ENCODE peak calls at places on chromosomes 3 and 15, in seven cellular contexts. G is CD4-positive, CD25-positive, alpha-beta regulatory T cell; F is heart right ventricle; W is heart left ventricle; P is sigmoid colon; B is effector memory CD4-positive, alpha-beta T cell; E is right cardiac atrium. K is an unnamed sample.

GRCh38 chr3:15331606-15332404 is 581 bp downstream of the SH3BP5 start:
- DNase-seq in G (peak; percentile 24), F (no peak), W (peak; percentile 27), P (peak; percentile 84), B (no peak), E (peak; percentile 77), K (peak; percentile 34)

GRCh38 chr15:74179983-74180688 is 6.6 kb downstream of the ISLR start:
- DNase-seq in G (no peak), F (peak; percentile 48), W (peak; percentile 47), P (peak; percentile 76), B (no peak), E (peak; percentile 76), K (no peak)

GRCh38 chr15:93200448-93201226 is 111.6 kb upstream of the RGMA start:
- DNase-seq in G (no peak), F (no peak), W (no peak), P (peak; percentile 68), B (no peak), E (no peak), K (no peak)

GRCh38 chr3:10333359-10333670 is 12.4 kb upstream of the SEC13 start:
- DNase-seq in G (no peak), F (no peak), W (no peak), P (no peak), B (no peak), E (no peak), K (no peak)

GRCh38 chr15:91516866-91517265 is 336.6 kb upstream of the SLCO3A1 start:
- DNase-seq in G (no peak), F (no peak), W (no peak), P (no peak), B (no peak), E (no peak), K (no peak)

GRCh38 chr3:52682016-52682415 is 3.7 kb downstream of the PBRM1 start:
- DNase-seq in G (no peak), F (peak; percentile 19), W (no peak), P (no peak), B (no peak), E (no peak), K (no peak)

GRCh38 chr3:39250116-39250747 is 29.6 kb downstream of the CX3CR1 start:
- DNase-seq in G (no peak), F (no peak), W (no peak), P (no peak), B (no peak), E (no peak), K (no peak)

GRCh38 chr3:10553586-10554235 is 48.3 kb upstream of the ATP2B2 start:
- DNase-seq in G (no peak), F (no peak), W (no peak), P (peak; percentile 38), B (no peak), E (no peak), K (no peak)

GRCh38 chr15:75662823-75663519 is 15.3 kb downstream of the SNX33 start:
- DNase-seq in G (no peak), F (no peak), W (no peak), P (no peak), B (no peak), E (no peak), K (no peak)

GRCh38 chr3:106349191-106349881 is 480.5 kb upstream of the CBLB start:
- DNase-seq in G (no peak), F (no peak), W (no peak), P (no peak), B (no peak), E (no peak), K (no peak)

DNA sequence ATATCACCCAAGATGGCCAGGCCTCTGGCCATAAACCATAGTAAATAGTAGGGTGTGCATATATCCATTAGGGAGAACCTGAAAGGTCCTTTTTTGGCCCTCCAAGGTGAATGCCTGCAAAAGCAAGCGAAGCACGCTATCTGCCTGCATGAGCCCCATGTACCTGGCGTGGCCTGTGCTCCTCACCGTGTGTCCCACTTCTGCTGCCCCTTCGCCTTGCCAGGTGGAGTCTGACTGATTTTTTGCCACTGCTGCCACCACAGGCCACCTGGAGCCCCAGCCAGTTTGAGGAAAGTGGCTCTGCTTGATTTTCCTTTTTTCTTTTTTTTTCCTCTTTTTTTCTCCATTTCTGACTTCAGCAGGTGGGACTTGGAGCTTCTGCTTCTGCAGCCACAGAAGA is 139.7 kb downstream of the SNRPN start:
- DNase-seq in G (no peak), F (no peak), W (no peak), P (no peak), B (no peak), E (no peak), K (no peak)
- H3K9me3 ChIP-seq in G (peaks cover 87% of the 10 kb centered on the region), F (peaks cover 100% of the 10 kb centered on the region), W (peaks cover 74% of the 10 kb centered on the region), P (peaks cover 55% of the 10 kb centered on the region), B (peaks cover 33% of the 10 kb centered on the region), E (peaks cover 21% of the 10 kb centered on the region), K (peaks cover 31% of the 10 kb centered on the region)

DNA sequence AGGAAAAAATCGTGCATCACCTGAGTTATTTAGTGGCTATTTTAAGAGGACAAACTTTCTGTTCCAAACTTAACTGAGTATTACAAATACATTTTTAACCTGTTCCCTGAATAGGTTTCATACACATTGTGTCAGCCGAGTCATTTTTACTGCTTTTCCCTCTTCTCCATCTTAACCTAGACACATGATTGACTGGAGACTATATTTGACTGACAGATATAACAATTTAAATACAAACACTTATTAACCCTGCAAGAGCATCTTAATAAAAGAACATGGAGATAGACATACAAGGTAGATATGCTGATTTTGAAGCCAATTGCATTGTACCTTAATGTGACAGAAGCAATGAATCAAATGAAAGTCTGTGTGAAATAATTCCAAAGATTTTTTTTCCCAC is 810.5 kb upstream of the ARPP21 start:
- DNase-seq in G (no peak), F (no peak), W (no peak), P (no peak), B (no peak), E (no peak), K (no peak)
- H3K9me3 ChIP-seq in G (no peaks in the 10 kb centered on the region), F (peaks cover 6% of the 10 kb centered on the region), W (no peaks in the 10 kb centered on the region), P (peaks cover 2% of the 10 kb centered on the region), B (no peaks in the 10 kb centered on the region), E (no peaks in the 10 kb centered on the region), K (no peaks in the 10 kb centered on the region)

GRCh38 chr15:52790166-52790708 is at the start of gene ONECUT1:
- DNase-seq in G (peak; percentile 18), F (peak; percentile 16), W (peak; percentile 24), P (no peak), B (no peak), E (peak; percentile 82), K (peak; percentile 45)
- H3K9me3 ChIP-seq in G (no peaks in the 10 kb centered on the region), F (no peaks in the 10 kb centered on the region), W (no peaks in the 10 kb centered on the region), P (no peaks in the 10 kb centered on the region), B (no peaks in the 10 kb centered on the region), E (no peaks in the 10 kb centered on the region), K (no peaks in the 10 kb centered on the region)

GRCh38 chr15:23514492-23514891 is 51.0 kb upstream of the MKRN3 start:
- DNase-seq in G (no peak), F (no peak), W (no peak), P (no peak), B (no peak), E (no peak), K (no peak)
- H3K9me3 ChIP-seq in G (no peaks in the 10 kb centered on the region), F (peaks cover 17% of the 10 kb centered on the region), W (peaks cover 12% of the 10 kb centered on the region), P (peaks cover 6% of the 10 kb centered on the region), B (no peaks in the 10 kb centered on the region), E (no peaks in the 10 kb centered on the region), K (no peaks in the 10 kb centered on the region)

GRCh38 chr3:169548194-169548593 is 115.3 kb downstream of the MECOM start:
- DNase-seq in G (no peak), F (no peak), W (no peak), P (no peak), B (no peak), E (no peak), K (no peak)

GRCh38 chr3:169545606-169546005 is 117.9 kb downstream of the MECOM start:
- DNase-seq in G (no peak), F (no peak), W (no peak), P (no peak), B (no peak), E (no peak), K (no peak)

GRCh38 chr3:169542347-169542751 is 121.2 kb downstream of the MECOM start:
- DNase-seq in G (no peak), F (peak; percentile 48), W (peak; percentile 33), P (no peak), B (no peak), E (no peak), K (no peak)

GRCh38 chr3:169550284-169550683 is 113.2 kb downstream of the MECOM start:
- DNase-seq in G (no peak), F (no peak), W (no peak), P (no peak), B (no peak), E (no peak), K (no peak)

DNA sequence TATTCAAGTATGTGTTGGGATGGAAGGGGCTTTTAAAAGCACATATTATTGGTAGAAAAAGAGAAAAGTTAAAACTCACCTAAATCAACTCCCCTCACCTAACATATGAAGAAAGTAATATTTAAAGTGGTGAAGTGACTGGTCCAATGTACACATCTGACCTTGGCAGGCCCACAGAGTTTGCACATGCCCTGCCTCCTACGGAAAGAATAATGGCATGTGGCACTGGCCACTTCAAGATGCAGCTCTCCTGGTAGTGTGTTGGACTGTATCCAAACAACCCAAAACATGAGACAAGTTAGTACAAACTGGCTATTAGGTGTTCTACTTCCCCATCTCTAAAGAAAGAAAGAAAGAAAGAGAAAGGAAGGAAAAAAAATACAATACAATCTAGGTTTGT is 117.1 kb downstream of the MECOM start:
- DNase-seq in G (no peak), F (no peak), W (no peak), P (no peak), B (no peak), E (no peak), K (no peak)
- H3K9me3 ChIP-seq in G (no peaks in the 10 kb centered on the region), F (no peaks in the 10 kb centered on the region), W (no peaks in the 10 kb centered on the region), P (no peaks in the 10 kb centered on the region), B (no peaks in the 10 kb centered on the region), E (no peaks in the 10 kb centered on the region), K (no peaks in the 10 kb centered on the region)

DNA sequence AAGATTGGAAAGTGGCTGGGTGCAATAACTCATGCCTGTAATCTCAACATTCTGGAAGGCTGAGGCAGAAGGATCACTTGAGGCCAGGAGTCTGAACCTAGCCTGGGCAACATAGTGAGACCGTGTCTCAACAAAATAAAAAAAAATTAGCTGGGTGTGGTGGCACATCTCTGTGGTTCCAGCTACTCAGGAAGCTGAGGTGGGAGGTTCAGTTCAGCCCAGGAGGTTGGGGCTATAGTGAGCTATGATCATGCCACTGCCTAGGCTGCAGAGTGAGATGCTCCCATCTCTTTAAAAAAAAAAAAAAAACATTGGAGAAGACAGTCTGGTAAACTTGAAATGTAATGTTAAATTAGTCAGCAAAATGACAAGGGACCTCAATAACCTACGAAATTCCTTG is 57.9 kb downstream of the STAG1 start:
- DNase-seq in G (no peak), F (no peak), W (no peak), P (no peak), B (no peak), E (no peak), K (no peak)
- H3K9me3 ChIP-seq in G (peaks cover 60% of the 10 kb centered on the region), F (peaks cover 11% of the 10 kb centered on the region), W (no peaks in the 10 kb centered on the region), P (no peaks in the 10 kb centered on the region), B (peaks cover 15% of the 10 kb centered on the region), E (no peaks in the 10 kb centered on the region), K (peaks cover 21% of the 10 kb centered on the region)